ENCODE peak calls at places on chromosomes 4 and X, in five cellular contexts. One of them, this sample, is unnamed.

GRCh38 chrX:136126892-136127406 is 20.4 kb upstream of the FHL1 start:
- DNase-seq in ecto neural progenitor cell: no peak
- DNase-seq in activated CD8-positive, alpha-beta memory T cell treated with anti-CD3 and anti-CD28 coated beads for 4 hours: no peak
- DNase-seq in naive B cell: no peak
- DNase-seq in stimulated activated CD8-positive, alpha-beta memory T cell treated with anti-CD3 and anti-CD28 coated beads, Interleukin-15, amount 100 ng/mL, for 4 hours: no peak
- DNase-seq in this sample: no peak

GRCh38 chr4:24741915-24742314 is 53.5 kb upstream of the SOD3 start:
- DNase-seq in ecto neural progenitor cell: no peak
- DNase-seq in activated CD8-positive, alpha-beta memory T cell treated with anti-CD3 and anti-CD28 coated beads for 4 hours: no peak
- DNase-seq in naive B cell: no peak
- DNase-seq in stimulated activated CD8-positive, alpha-beta memory T cell treated with anti-CD3 and anti-CD28 coated beads, Interleukin-15, amount 100 ng/mL, for 4 hours: no peak
- DNase-seq in this sample: no peak

GRCh38 chr4:87359258-87359657 is 31.7 kb downstream of the HSD17B11 start:
- DNase-seq in ecto neural progenitor cell: no peak
- DNase-seq in activated CD8-positive, alpha-beta memory T cell treated with anti-CD3 and anti-CD28 coated beads for 4 hours: no peak
- DNase-seq in naive B cell: no peak
- DNase-seq in stimulated activated CD8-positive, alpha-beta memory T cell treated with anti-CD3 and anti-CD28 coated beads, Interleukin-15, amount 100 ng/mL, for 4 hours: no peak
- DNase-seq in this sample: no peak

GRCh38 chr4:92677805-92678204 is 374.0 kb downstream of the GRID2 start:
- DNase-seq in ecto neural progenitor cell: no peak
- DNase-seq in activated CD8-positive, alpha-beta memory T cell treated with anti-CD3 and anti-CD28 coated beads for 4 hours: no peak
- DNase-seq in naive B cell: no peak
- DNase-seq in stimulated activated CD8-positive, alpha-beta memory T cell treated with anti-CD3 and anti-CD28 coated beads, Interleukin-15, amount 100 ng/mL, for 4 hours: no peak
- DNase-seq in this sample: no peak

GRCh38 chrX:135596495-135596894 is 76.0 kb downstream of the INTS6L start:
- DNase-seq in ecto neural progenitor cell: peak; percentile 48
- DNase-seq in activated CD8-positive, alpha-beta memory T cell treated with anti-CD3 and anti-CD28 coated beads for 4 hours: no peak
- DNase-seq in naive B cell: no peak
- DNase-seq in stimulated activated CD8-positive, alpha-beta memory T cell treated with anti-CD3 and anti-CD28 coated beads, Interleukin-15, amount 100 ng/mL, for 4 hours: no peak
- DNase-seq in this sample: no peak

GRCh38 chr4:112418092-112418491 is 97.9 kb downstream of the NEUROG2 start:
- DNase-seq in ecto neural progenitor cell: peak; percentile 51
- DNase-seq in activated CD8-positive, alpha-beta memory T cell treated with anti-CD3 and anti-CD28 coated beads for 4 hours: no peak
- DNase-seq in naive B cell: no peak
- DNase-seq in stimulated activated CD8-positive, alpha-beta memory T cell treated with anti-CD3 and anti-CD28 coated beads, Interleukin-15, amount 100 ng/mL, for 4 hours: no peak
- DNase-seq in this sample: no peak

GRCh38 chr4:184803133-184803532 is 22.6 kb downstream of the ACSL1 start:
- DNase-seq in ecto neural progenitor cell: no peak
- DNase-seq in activated CD8-positive, alpha-beta memory T cell treated with anti-CD3 and anti-CD28 coated beads for 4 hours: no peak
- DNase-seq in naive B cell: no peak
- DNase-seq in stimulated activated CD8-positive, alpha-beta memory T cell treated with anti-CD3 and anti-CD28 coated beads, Interleukin-15, amount 100 ng/mL, for 4 hours: no peak
- DNase-seq in this sample: no peak

GRCh38 chr4:108172231-108172779 is 3.6 kb upstream of the LEF1 start:
- DNase-seq in ecto neural progenitor cell: peak; percentile 80
- DNase-seq in activated CD8-positive, alpha-beta memory T cell treated with anti-CD3 and anti-CD28 coated beads for 4 hours: no peak
- DNase-seq in naive B cell: peak; percentile 2
- DNase-seq in stimulated activated CD8-positive, alpha-beta memory T cell treated with anti-CD3 and anti-CD28 coated beads, Interleukin-15, amount 100 ng/mL, for 4 hours: no peak
- DNase-seq in this sample: no peak

GRCh38 chrX:132956421-132957210 is 1.8 kb downstream of the HS6ST2 start:
- DNase-seq in ecto neural progenitor cell: peak; percentile 49
- DNase-seq in activated CD8-positive, alpha-beta memory T cell treated with anti-CD3 and anti-CD28 coated beads for 4 hours: no peak
- DNase-seq in naive B cell: no peak
- DNase-seq in stimulated activated CD8-positive, alpha-beta memory T cell treated with anti-CD3 and anti-CD28 coated beads, Interleukin-15, amount 100 ng/mL, for 4 hours: no peak
- DNase-seq in this sample: no peak

GRCh38 chr4:151689211-151689991 is 71.4 kb downstream of the GATB start:
- DNase-seq in ecto neural progenitor cell: no peak
- DNase-seq in activated CD8-positive, alpha-beta memory T cell treated with anti-CD3 and anti-CD28 coated beads for 4 hours: no peak
- DNase-seq in naive B cell: no peak
- DNase-seq in stimulated activated CD8-positive, alpha-beta memory T cell treated with anti-CD3 and anti-CD28 coated beads, Interleukin-15, amount 100 ng/mL, for 4 hours: no peak
- DNase-seq in this sample: no peak

GRCh38 chr4:55475394-55476243 is 71.1 kb downstream of the CLOCK start:
- DNase-seq in ecto neural progenitor cell: no peak
- DNase-seq in activated CD8-positive, alpha-beta memory T cell treated with anti-CD3 and anti-CD28 coated beads for 4 hours: no peak
- DNase-seq in naive B cell: no peak
- DNase-seq in stimulated activated CD8-positive, alpha-beta memory T cell treated with anti-CD3 and anti-CD28 coated beads, Interleukin-15, amount 100 ng/mL, for 4 hours: no peak
- DNase-seq in this sample: no peak